ENCODE peak calls at places on chromosome 16, in five cellular contexts. W is tibial artery; R is Calu3; E is left ventricle myocardium inferior; M is activated T-helper 1 cell treated with anti-CD3 and anti-CD28 coated beads, Interleukin-2, amount 50 U/mL, for 16 hours. T is an unnamed sample.

GRCh38 chr16:73066927-73067670 is 19.2 kb upstream of the ZFHX3 start:
- DNase-seq in E (no peak), M (no peak), W (no peak), R (no peak), T (no peak)

GRCh38 chr16:17224859-17225258 is 245.9 kb downstream of the XYLT1 start:
- DNase-seq in E (peak; percentile 30), W (peak; percentile 72), R (no peak), M (no peak), T (peak; percentile 50)

GRCh38 chr16:86868746-86869145 is 290.4 kb downstream of the FOXL1 start:
- DNase-seq in M (no peak), E (no peak), W (no peak), R (no peak), T (no peak)

GRCh38 chr16:73483934-73484712 is 436.2 kb upstream of the ZFHX3 start:
- DNase-seq in W (no peak), R (no peak), E (no peak), M (no peak), T (no peak)

GRCh38 chr16:47727131-47727530 is 266.0 kb downstream of the PHKB start:
- DNase-seq in M (no peak), W (no peak), E (no peak), R (no peak), T (no peak)

GRCh38 chr16:66474750-66475199 is 47.7 kb downstream of the BEAN1 start:
- DNase-seq in R (no peak), E (no peak), M (no peak), W (no peak), T (no peak)

GRCh38 chr16:51565149-51565548 is 414.1 kb upstream of the SALL1 start:
- DNase-seq in E (no peak), R (no peak), W (no peak), M (no peak), T (no peak)

GRCh38 chr16:77359065-77359502 is 75.8 kb downstream of the ADAMTS18 start:
- DNase-seq in E (no peak), M (no peak), R (peak; percentile 55), W (no peak), T (no peak)

GRCh38 chr16:12771341-12771798 is 32.3 kb downstream of the CPPED1 start:
- DNase-seq in E (no peak), W (no peak), M (no peak), R (no peak), T (no peak)

GRCh38 chr16:69890114-69890890 is 60.8 kb upstream of the CLEC18A start:
- DNase-seq in R (no peak), W (peak; percentile 67), M (no peak), E (peak; percentile 49), T (peak; percentile 62)

GRCh38 chr16:19688396-19689024 is 29.5 kb downstream of the KNOP1 start:
- DNase-seq in M (no peak), E (no peak), R (no peak), W (no peak), T (no peak)

GRCh38 chr16:79054593-79054992 is 545.9 kb downstream of the MAF start:
- DNase-seq in W (no peak), E (no peak), R (no peak), M (no peak), T (no peak)

GRCh38 chr16:48232459-48233040 is 11.6 kb upstream of the LONP2 start:
- DNase-seq in R (no peak), M (no peak), W (no peak), E (no peak), T (no peak)

GRCh38 chr16:78962457-78962929 is 638.0 kb downstream of the MAF start:
- DNase-seq in W (no peak), M (no peak), E (no peak), R (no peak), T (no peak)

GRCh38 chr16:14409563-14409962 is 220.5 kb downstream of the PARN start:
- DNase-seq in R (peak; percentile 22), E (no peak), M (no peak), W (peak; percentile 84), T (peak; percentile 34)

GRCh38 chr16:1101573-1102332 is 5.7 kb upstream of the C1QTNF8 start:
- DNase-seq in R (no peak), W (no peak), E (no peak), M (no peak), T (no peak)

GRCh38 chr16:79607587-79607986 is 7.0 kb upstream of the MAF start:
- DNase-seq in M (no peak), R (no peak), W (no peak), E (no peak), T (no peak)

GRCh38 chr16:48930951-48931553 is 321.1 kb upstream of the N4BP1 start:
- DNase-seq in M (no peak), E (no peak), W (no peak), R (no peak), T (no peak)

GRCh38 chr16:11972128-11972527 is 4.4 kb upstream of the SNX29 start:
- DNase-seq in E (no peak), M (no peak), R (peak; percentile 38), W (no peak), T (peak; percentile 22)